ENCODE peak calls at places on chromosomes 7 and 10, in four cellular contexts. One of them, this sample, is unnamed.
A peak's percentile ranks its signal among the peaks of the same experiment; 100 is the strongest.

GRCh38 chr10:7610651-7611389 is 55.9 kb downstream of the ITIH5 start:
- DNase-seq in K562: no peak
- DNase-seq in WTC11: no peak
- DNase-seq in HepG2: no peak
- DNase-seq in this sample: no peak

GRCh38 chr10:114279886-114280644 is 41.0 kb downstream of the VWA2 start:
- DNase-seq in K562: no peak
- DNase-seq in WTC11: no peak
- DNase-seq in HepG2: no peak
- DNase-seq in this sample: no peak

GRCh38 chr10:13812804-13813203 is 226.0 kb downstream of the PRPF18 start:
- DNase-seq in K562: no peak
- DNase-seq in WTC11: no peak
- DNase-seq in HepG2: no peak
- DNase-seq in this sample: no peak

GRCh38 chr10:26804418-26805393 is 56.1 kb downstream of the ABI1 start:
- DNase-seq in K562: no peak
- DNase-seq in WTC11: no peak
- DNase-seq in HepG2: no peak
- DNase-seq in this sample: no peak

GRCh38 chr10:26556756-26557640 is 118.9 kb downstream of the APBB1IP start:
- DNase-seq in K562: peak; percentile 24
- DNase-seq in WTC11: no peak
- DNase-seq in HepG2: peak; percentile 34
- DNase-seq in this sample: peak; percentile 73

GRCh38 chr10:131983780-131984179 is 2.1 kb upstream of the BNIP3 start:
- DNase-seq in K562: no peak
- DNase-seq in WTC11: no peak
- DNase-seq in HepG2: peak; percentile 63
- DNase-seq in this sample: peak; percentile 52

GRCh38 chr7:2005746-2006145 is 227.0 kb downstream of the MAD1L1 start:
- DNase-seq in K562: no peak
- DNase-seq in WTC11: peak; percentile 4
- DNase-seq in HepG2: no peak
- DNase-seq in this sample: no peak

GRCh38 chr10:98259606-98260319 is 8.2 kb downstream of the LOXL4 start:
- DNase-seq in K562: peak; percentile 34
- DNase-seq in WTC11: no peak
- DNase-seq in HepG2: no peak
- DNase-seq in this sample: no peak

GRCh38 chr10:130378556-130379400 is 242.6 kb downstream of the GLRX3 start:
- DNase-seq in K562: peak; percentile 27
- DNase-seq in WTC11: no peak
- DNase-seq in HepG2: no peak
- DNase-seq in this sample: no peak

GRCh38 chr10:93313798-93314197 is 168.3 kb downstream of the MYOF start:
- DNase-seq in K562: no peak
- DNase-seq in WTC11: no peak
- DNase-seq in HepG2: no peak
- DNase-seq in this sample: no peak

GRCh38 chr7:45506059-45506458 is 68.1 kb upstream of the ADCY1 start:
- DNase-seq in K562: no peak
- DNase-seq in WTC11: no peak
- DNase-seq in HepG2: no peak
- DNase-seq in this sample: no peak

GRCh38 chr10:34280599-34281374 is 534.3 kb downstream of the PARD3 start:
- DNase-seq in K562: no peak
- DNase-seq in WTC11: no peak
- DNase-seq in HepG2: peak; percentile 29
- DNase-seq in this sample: peak; percentile 77

GRCh38 chr7:158676898-158677297 is 27.7 kb downstream of the NCAPG2 start:
- DNase-seq in K562: no peak
- DNase-seq in WTC11: no peak
- DNase-seq in HepG2: no peak
- DNase-seq in this sample: no peak

GRCh38 chr7:158353606-158354570 is 233.7 kb downstream of the PTPRN2 start:
- DNase-seq in K562: peak; percentile 71
- DNase-seq in WTC11: peak; percentile 64
- DNase-seq in HepG2: peak; percentile 22
- DNase-seq in this sample: no peak

GRCh38 chr10:30330512-30331168 is 18.4 kb downstream of the MTPAP start:
- DNase-seq in K562: no peak
- DNase-seq in WTC11: no peak
- DNase-seq in HepG2: no peak
- DNase-seq in this sample: no peak

GRCh38 chr7:149881328-149882263 is 7.8 kb downstream of the ATP6V0E2 start:
- DNase-seq in K562: no peak
- DNase-seq in WTC11: no peak
- DNase-seq in HepG2: no peak
- DNase-seq in this sample: no peak

GRCh38 chr7:95690367-95690947 is 81.9 kb upstream of the DYNC1I1 start:
- DNase-seq in K562: peak; percentile 27
- DNase-seq in WTC11: no peak
- DNase-seq in HepG2: peak; percentile 47
- DNase-seq in this sample: peak; percentile 73

GRCh38 chr10:70350501-70350900 is 31.9 kb downstream of the LRRC20 start:
- DNase-seq in K562: no peak
- DNase-seq in WTC11: no peak
- DNase-seq in HepG2: no peak
- DNase-seq in this sample: no peak

GRCh38 chr7:123916240-123916724 is 8.8 kb upstream of the SPAM1 start:
- DNase-seq in K562: no peak
- DNase-seq in WTC11: no peak
- DNase-seq in HepG2: peak; percentile 13
- DNase-seq in this sample: peak; percentile 23

GRCh38 chr10:11515596-11516418 is 95.6 kb downstream of the USP6NL start:
- DNase-seq in K562: peak; percentile 56
- DNase-seq in WTC11: peak; percentile 41
- DNase-seq in HepG2: peak; percentile 68
- DNase-seq in this sample: peak; percentile 28

GRCh38 chr10:15168296-15168780 is at the start of gene NMT2:
- DNase-seq in K562: peak; percentile 72
- DNase-seq in WTC11: peak; percentile 87
- DNase-seq in HepG2: peak; percentile 63
- DNase-seq in this sample: peak; percentile 81

GRCh38 chr7:76513817-76514799 is 3.8 kb downstream of the UPK3B start:
- DNase-seq in K562: no peak
- DNase-seq in WTC11: no peak
- DNase-seq in HepG2: no peak
- DNase-seq in this sample: no peak

GRCh38 chr7:1919539-1920265 is 249.6 kb downstream of the ELFN1 start:
- DNase-seq in K562: no peak
- DNase-seq in WTC11: no peak
- DNase-seq in HepG2: peak; percentile 67
- DNase-seq in this sample: no peak

GRCh38 chr7:26865094-26865388 is 651 bp upstream of the SKAP2 start:
- DNase-seq in K562: peak; percentile 66
- DNase-seq in WTC11: peak; percentile 67
- DNase-seq in HepG2: no peak
- DNase-seq in this sample: peak; percentile 74

GRCh38 chr10:121624778-121625330 is 26.6 kb upstream of the FGFR2 start:
- DNase-seq in K562: no peak
- DNase-seq in WTC11: no peak
- DNase-seq in HepG2: no peak
- DNase-seq in this sample: no peak

GRCh38 chr10:18523025-18523424 is 128.4 kb downstream of the NSUN6 start:
- DNase-seq in K562: no peak
- DNase-seq in WTC11: no peak
- DNase-seq in HepG2: peak; percentile 64
- DNase-seq in this sample: no peak

GRCh38 chr7:78523903-78524302 is 725.3 kb downstream of the PHTF2 start:
- DNase-seq in K562: peak; percentile 11
- DNase-seq in WTC11: peak; percentile 29
- DNase-seq in HepG2: no peak
- DNase-seq in this sample: no peak

GRCh38 chr7:45701701-45702460 is 127.7 kb downstream of the ADCY1 start:
- DNase-seq in K562: no peak
- DNase-seq in WTC11: peak; percentile 3
- DNase-seq in HepG2: no peak
- DNase-seq in this sample: no peak

GRCh38 chr7:48154792-48155413 is 16.4 kb upstream of the ABCA13 start:
- DNase-seq in K562: no peak
- DNase-seq in WTC11: peak; percentile 40
- DNase-seq in HepG2: peak; percentile 73
- DNase-seq in this sample: peak; percentile 66

GRCh38 chr7:34841326-34841725 is 183.3 kb downstream of the NPSR1 start:
- DNase-seq in K562: no peak
- DNase-seq in WTC11: no peak
- DNase-seq in HepG2: no peak
- DNase-seq in this sample: no peak

GRCh38 chr7:27442446-27442845 is 199.8 kb downstream of the EVX1 start:
- DNase-seq in K562: no peak
- DNase-seq in WTC11: no peak
- DNase-seq in HepG2: no peak
- DNase-seq in this sample: no peak

GRCh38 chr7:114959931-114960330 is 38.0 kb downstream of the MDFIC start:
- DNase-seq in K562: no peak
- DNase-seq in WTC11: no peak
- DNase-seq in HepG2: no peak
- DNase-seq in this sample: no peak

GRCh38 chr10:103941801-103942200 is 23.8 kb upstream of the STN1 start:
- DNase-seq in K562: no peak
- DNase-seq in WTC11: no peak
- DNase-seq in HepG2: no peak
- DNase-seq in this sample: no peak

GRCh38 chr7:133975130-133975529 is 152.0 kb upstream of the LRGUK start:
- DNase-seq in K562: no peak
- DNase-seq in WTC11: no peak
- DNase-seq in HepG2: no peak
- DNase-seq in this sample: no peak

GRCh38 chr7:1396195-1396594 is 63.1 kb downstream of the MICALL2 start:
- DNase-seq in K562: no peak
- DNase-seq in WTC11: no peak
- DNase-seq in HepG2: no peak
- DNase-seq in this sample: no peak

GRCh38 chr10:100579261-100579660 is 43.5 kb downstream of the HIF1AN start:
- DNase-seq in K562: no peak
- DNase-seq in WTC11: no peak
- DNase-seq in HepG2: no peak
- DNase-seq in this sample: no peak

GRCh38 chr10:121288864-121289659 is 309.2 kb downstream of the FGFR2 start:
- DNase-seq in K562: no peak
- DNase-seq in WTC11: no peak
- DNase-seq in HepG2: no peak
- DNase-seq in this sample: no peak

GRCh38 chr7:155058861-155059355 is 11.2 kb upstream of the HTR5A start:
- DNase-seq in K562: no peak
- DNase-seq in WTC11: no peak
- DNase-seq in HepG2: no peak
- DNase-seq in this sample: no peak

GRCh38 chr7:155062431-155062830 is 7.7 kb upstream of the HTR5A start:
- DNase-seq in K562: no peak
- DNase-seq in WTC11: no peak
- DNase-seq in HepG2: no peak
- DNase-seq in this sample: no peak

GRCh38 chr7:155059703-155060102 is 10.4 kb upstream of the HTR5A start:
- DNase-seq in K562: no peak
- DNase-seq in WTC11: no peak
- DNase-seq in HepG2: no peak
- DNase-seq in this sample: no peak
- TF ChIP-seq NR3C1 in K562: no peak
- TF ChIP-seq NR3C1 in WTC11: no peak
- TF ChIP-seq NR3C1 in HepG2: no peak
- TF ChIP-seq NR3C1 in this sample: no peak

GRCh38 chr7:22697897-22698645 is 28.9 kb upstream of the IL6 start:
- DNase-seq in K562: no peak
- DNase-seq in WTC11: no peak
- DNase-seq in HepG2: no peak
- DNase-seq in this sample: no peak
- TF ChIP-seq NR3C1 in K562: no peak
- TF ChIP-seq NR3C1 in WTC11: no peak
- TF ChIP-seq NR3C1 in HepG2: no peak
- TF ChIP-seq NR3C1 in this sample: no peak

GRCh38 chr7:118606632-118607031 is 382.1 kb downstream of the ANKRD7 start:
- DNase-seq in K562: no peak
- DNase-seq in WTC11: no peak
- DNase-seq in HepG2: no peak
- DNase-seq in this sample: no peak
- TF ChIP-seq NR3C1 in K562: no peak
- TF ChIP-seq NR3C1 in WTC11: no peak
- TF ChIP-seq NR3C1 in HepG2: no peak
- TF ChIP-seq NR3C1 in this sample: no peak

DNA sequence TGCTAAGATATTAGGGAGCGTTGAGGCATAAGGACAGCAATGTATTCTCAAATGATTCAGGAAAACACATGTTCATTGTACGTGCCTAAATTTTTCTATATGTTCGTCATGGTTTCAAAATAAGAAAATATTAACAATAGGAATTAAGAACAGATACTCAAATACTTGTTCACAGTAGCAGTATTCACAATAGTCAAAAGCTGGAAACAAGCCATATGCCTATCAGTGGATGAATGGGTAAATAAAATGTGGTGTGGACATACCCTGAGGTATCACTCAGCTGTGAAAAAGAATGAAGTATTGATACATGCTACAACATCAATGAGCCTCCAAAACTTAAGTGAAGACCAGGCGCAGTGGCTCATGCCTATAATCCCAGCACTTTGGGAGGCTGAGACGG is 84.7 kb upstream of the PTER start:
- DNase-seq in K562: no peak
- DNase-seq in WTC11: no peak
- DNase-seq in HepG2: no peak
- DNase-seq in this sample: no peak
- TF ChIP-seq NR3C1 in K562: no peak
- TF ChIP-seq NR3C1 in WTC11: no peak
- TF ChIP-seq NR3C1 in HepG2: no peak
- TF ChIP-seq NR3C1 in this sample: no peak

GRCh38 chr10:127293640-127294039 is 97.2 kb upstream of the INSYN2A start:
- DNase-seq in K562: no peak
- DNase-seq in WTC11: no peak
- DNase-seq in HepG2: no peak
- DNase-seq in this sample: no peak
- TF ChIP-seq NR3C1 in K562: no peak
- TF ChIP-seq NR3C1 in WTC11: no peak
- TF ChIP-seq NR3C1 in HepG2: no peak
- TF ChIP-seq NR3C1 in this sample: no peak